ENCODE peak calls at places on chromosomes 12 and 14, in four cellular contexts. H is K562, P is endothelial cell of umbilical vein, Q is GM12878. O is an unnamed sample.

GRCh38 chr12:112087055-112087850 is 21.3 kb downstream of the NAA25 start:
- DNase-seq in H (no peak), P (no peak), Q (no peak), O (no peak)

GRCh38 chr14:20836668-20837338 is 34.2 kb upstream of the RNASE1 start:
- DNase-seq in H (no peak), P (peak), Q (no peak), O (peak)

GRCh38 chr12:48980389-48980952 is 2.3 kb downstream of the WNT1 start:
- DNase-seq in H (peak), P (no peak), Q (no peak), O (no peak)

GRCh38 chr14:30357791-30358190 is 201.2 kb upstream of the G2E3 start:
- DNase-seq in H (no peak), P (no peak), Q (no peak), O (no peak)

GRCh38 chr14:68325267-68325807 is 467.5 kb downstream of the ZFP36L1 start:
- DNase-seq in H (no peak), P (no peak), Q (no peak), O (no peak)

GRCh38 chr14:65478596-65478995 is 66.1 kb downstream of the FUT8 start:
- DNase-seq in H (no peak), P (peak), Q (no peak), O (peak)

GRCh38 chr12:113831016-113831415 is 135.1 kb downstream of the RBM19 start:
- DNase-seq in H (no peak), P (peak), Q (no peak), O (peak)

GRCh38 chr12:48026081-48026827 is 22.0 kb upstream of the COL2A1 start:
- DNase-seq in H (no peak), P (no peak), Q (no peak), O (no peak)

GRCh38 chr12:53963434-53964314 is 9.0 kb downstream of the HOXC12 start:
- DNase-seq in H (peak), P (no peak), Q (no peak), O (no peak)

GRCh38 chr14:93269341-93270068 is 62.4 kb downstream of the UBR7 start:
- DNase-seq in H (peak), P (no peak), Q (no peak), O (peak)

GRCh38 chr14:27427796-27428195 is 830.0 kb upstream of the NOVA1 start:
- DNase-seq in H (no peak), P (peak), Q (no peak), O (no peak)

GRCh38 chr12:68119724-68120211 is 39.8 kb downstream of the IFNG start:
- DNase-seq in H (no peak), P (no peak), Q (peak), O (no peak)

GRCh38 chr14:106843951-106844483 is 1317.6 kb downstream of the TMEM121 start:
- DNase-seq in H (no peak), P (no peak), Q (no peak), O (no peak)

GRCh38 chr12:28699029-28699428 is 450.0 kb upstream of the FAR2 start:
- DNase-seq in H (no peak), P (no peak), Q (no peak), O (no peak)

GRCh38 chr12:67826946-67827719 is 162.1 kb upstream of the IFNG-AS1 start:
- DNase-seq in H (no peak), P (no peak), Q (no peak), O (peak)

GRCh38 chr12:94805749-94806148 is 155.4 kb upstream of the TMCC3 start:
- DNase-seq in H (no peak), P (peak), Q (no peak), O (peak)

GRCh38 chr12:80045594-80045993 is 53.7 kb upstream of the OTOGL start:
- DNase-seq in H (no peak), P (no peak), Q (no peak), O (peak)

GRCh38 chr12:120140603-120141002 is 24.1 kb upstream of the RAB35 start:
- DNase-seq in H (no peak), P (no peak), Q (no peak), O (peak)

GRCh38 chr12:4910502-4911315 is 1.0 kb downstream of the KCNA1 start:
- DNase-seq in H (no peak), P (no peak), Q (no peak), O (no peak)

GRCh38 chr14:104376202-104377140 is 203.1 kb upstream of the C14orf180 start:
- DNase-seq in H (no peak), P (no peak), Q (no peak), O (no peak)

GRCh38 chr14:68715032-68715924 is 77.6 kb downstream of the ZFP36L1 start:
- DNase-seq in H (no peak), P (peak), Q (no peak), O (peak)

GRCh38 chr12:120542166-120542565 is 8.0 kb downstream of the RNF10 start:
- DNase-seq in H (no peak), P (no peak), Q (no peak), O (no peak)

GRCh38 chr12:52949413-52950331 is 754 bp downstream of the KRT18 start:
- DNase-seq in H (peak), P (peak), Q (no peak), O (peak)

GRCh38 chr12:112367986-112368385 is 14.2 kb downstream of the HECTD4 start:
- DNase-seq in H (no peak), P (no peak), Q (no peak), O (no peak)

GRCh38 chr14:43528321-43528720 is 978.8 kb downstream of the FSCB start:
- DNase-seq in H (no peak), P (no peak), Q (no peak), O (no peak)

GRCh38 chr12:49478949-49479664 is 59.7 kb upstream of the KCNH3 start:
- DNase-seq in H (no peak), P (no peak), Q (no peak), O (no peak)

GRCh38 chr12:45612044-45612794 is 117.3 kb upstream of the ARID2 start:
- DNase-seq in H (no peak), P (peak), Q (no peak), O (peak)

GRCh38 chr14:98249476-98249875 is 1022.5 kb downstream of the BCL11B start:
- DNase-seq in H (no peak), P (no peak), Q (no peak), O (no peak)

GRCh38 chr14:91216731-91217226 is 27.7 kb downstream of the GPR68 start:
- DNase-seq in H (no peak), P (no peak), Q (no peak), O (no peak)

GRCh38 chr12:91877461-91878230 is 268.0 kb downstream of the BTG1 start:
- DNase-seq in H (no peak), P (no peak), Q (no peak), O (no peak)

GRCh38 chr12:116368196-116369194 is 91.0 kb upstream of the MED13L start:
- DNase-seq in H (no peak), P (no peak), Q (no peak), O (no peak)

GRCh38 chr12:93079271-93079670 is 150.2 kb upstream of the EEA1 start:
- DNase-seq in H (no peak), P (no peak), Q (no peak), O (no peak)

GRCh38 chr12:1830981-1831930 is 10.9 kb downstream of the LRTM2 start:
- DNase-seq in H (peak), P (peak), Q (no peak), O (peak)

GRCh38 chr14:34262511-34262910 is 199.5 kb downstream of the SPTSSA start:
- DNase-seq in H (no peak), P (no peak), Q (no peak), O (no peak)

GRCh38 chr12:95548539-95549391 is 2.5 kb downstream of the USP44 start:
- DNase-seq in H (peak), P (peak), Q (no peak), O (peak)

GRCh38 chr12:131457331-131458047 is 253.4 kb upstream of the SFSWAP start:
- DNase-seq in H (no peak), P (no peak), Q (no peak), O (no peak)

GRCh38 chr12:24596768-24597388 is 352.0 kb downstream of the BCAT1 start:
- DNase-seq in H (peak), P (peak), Q (no peak), O (peak)

GRCh38 chr14:29838752-29839151 is 88.9 kb downstream of the PRKD1 start:
- DNase-seq in H (no peak), P (no peak), Q (no peak), O (no peak)

GRCh38 chr12:53236443-53237111 is 4.6 kb upstream of the RARG start:
- DNase-seq in H (no peak), P (no peak), Q (no peak), O (no peak)

GRCh38 chr12:130603566-130603965 is 112.5 kb downstream of the RIMBP2 start:
- DNase-seq in H (no peak), P (no peak), Q (no peak), O (no peak)

GRCh38 chr14:47948981-47949380 is 273.6 kb upstream of the MDGA2 start:
- DNase-seq in H (no peak), P (no peak), Q (no peak), O (no peak)
- TF ChIP-seq FOS in H (no peak), P (no peak), Q (no peak), O (no peak)

GRCh38 chr12:11768233-11768965 is 118.9 kb downstream of the ETV6 start:
- DNase-seq in H (no peak), P (no peak), Q (no peak), O (no peak)
- H3K4me2 ChIP-seq in H (no peak), P (no peak), Q (peak), O (no peak)

DNA sequence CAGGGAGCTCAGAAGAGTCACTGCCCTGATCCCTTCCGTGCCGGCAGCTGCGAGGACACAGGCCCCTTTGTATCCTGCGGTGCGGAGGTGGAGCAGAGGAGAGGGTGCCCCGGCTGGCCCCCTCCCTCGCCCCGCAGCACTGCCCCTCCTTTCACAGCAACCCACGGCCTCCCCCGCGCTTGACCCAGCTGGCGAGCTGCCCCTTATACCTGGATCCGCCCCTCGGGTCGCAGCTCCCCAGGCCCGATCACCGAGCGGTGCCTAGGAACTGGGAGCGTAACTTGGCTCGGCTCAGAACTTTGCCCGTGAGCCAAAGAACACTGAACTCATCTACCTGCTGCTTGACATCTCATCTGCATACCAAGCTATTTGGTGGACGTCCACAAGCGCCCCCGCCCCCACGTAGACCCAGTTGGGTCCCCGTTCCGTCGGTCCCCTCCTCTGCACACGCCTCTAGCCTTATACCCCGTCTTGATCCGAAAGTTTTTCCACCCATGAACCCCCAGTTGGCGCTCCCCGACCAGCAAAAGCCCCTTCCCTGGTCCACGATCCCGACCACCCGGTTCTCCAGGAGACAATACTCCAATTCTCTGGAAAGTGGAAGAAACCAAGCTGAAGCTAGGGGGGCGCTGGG is 697 bp upstream of the DNAJC14 start:
- DNase-seq in H (peak), P (peak), Q (no peak), O (no peak)
- TF ChIP-seq FOS in H (no peak), P (no peak), Q (no peak), O (no peak)

GRCh38 chr12:63885401-63885800 is 40.9 kb downstream of the SRGAP1 start:
- DNase-seq in H (no peak), P (no peak), Q (no peak), O (no peak)

GRCh38 chr12:63893170-63893569 is 48.7 kb downstream of the SRGAP1 start:
- DNase-seq in H (no peak), P (no peak), Q (no peak), O (no peak)

GRCh38 chr12:63894132-63894531 is 49.6 kb downstream of the SRGAP1 start:
- DNase-seq in H (no peak), P (no peak), Q (no peak), O (no peak)

GRCh38 chr12:63889236-63889635 is 44.7 kb downstream of the SRGAP1 start:
- DNase-seq in H (no peak), P (no peak), Q (no peak), O (peak)

DNA sequence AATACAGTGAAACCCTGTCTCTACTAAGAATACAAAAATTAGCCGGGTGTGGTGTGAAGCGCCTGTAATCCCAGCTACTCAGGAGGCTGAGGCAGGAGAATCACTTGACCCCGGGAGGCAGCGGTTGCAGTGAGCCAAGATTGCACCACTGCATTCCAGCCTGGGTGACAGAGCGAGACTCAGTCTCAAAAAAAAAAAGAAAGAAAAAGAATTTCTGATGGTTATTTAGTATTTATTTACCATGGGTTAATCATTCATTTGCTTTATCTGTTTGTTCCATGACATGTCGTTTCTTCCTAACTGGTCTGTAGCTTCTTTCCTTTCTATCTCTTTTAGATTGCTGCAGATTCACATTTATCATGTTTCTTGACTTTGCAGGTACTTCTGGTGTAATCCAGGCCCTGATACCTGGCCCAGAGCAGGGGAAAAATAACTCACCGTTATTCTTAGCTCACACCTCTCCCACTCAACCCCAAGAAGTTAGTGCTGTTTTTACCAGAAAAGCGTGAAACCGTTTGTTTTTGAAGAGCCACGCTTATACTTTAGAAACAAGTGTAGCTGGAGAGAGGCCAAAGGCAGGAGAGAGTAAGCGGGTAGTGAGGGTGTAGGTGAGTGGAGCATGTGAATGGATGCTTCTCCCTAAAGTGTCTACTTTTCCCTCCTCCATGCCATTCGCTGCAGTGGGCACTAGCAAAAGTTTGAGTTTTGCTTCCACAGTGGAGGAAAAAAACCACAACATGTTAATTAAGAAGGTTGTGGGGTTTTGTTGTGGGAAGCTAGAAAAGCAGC is 45.4 kb downstream of the SRGAP1 start:
- DNase-seq in H (no peak), P (no peak), Q (no peak), O (no peak)
- H3K4me2 ChIP-seq in H (no peak), P (no peak), Q (no peak), O (no peak)

GRCh38 chr12:57770734-57771133 is 1.2 kb downstream of the METTL1 start:
- DNase-seq in H (no peak), P (no peak), Q (no peak), O (no peak)
- TF ChIP-seq FOS in H (no peak), P (no peak), Q (no peak), O (no peak)

DNA sequence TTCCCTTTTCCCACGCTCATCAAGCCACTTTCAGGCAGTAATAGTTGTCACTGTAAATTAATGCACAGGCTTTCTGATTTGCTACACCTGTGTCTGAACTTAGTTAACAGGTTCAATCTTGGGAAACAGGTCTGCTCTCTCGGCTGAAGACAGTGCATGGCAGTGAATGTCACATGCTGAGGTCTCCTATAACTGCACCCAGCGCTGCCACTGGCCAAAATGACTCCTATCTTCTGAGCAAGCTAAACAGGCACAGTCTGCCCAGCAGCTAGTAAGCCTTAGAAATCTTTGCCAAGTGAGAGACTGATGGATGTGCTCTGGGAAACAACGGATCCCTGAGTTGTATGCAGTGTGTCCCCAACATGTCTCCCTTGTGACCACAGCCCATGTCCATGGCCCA is 25.2 kb upstream of the FOXN3 start:
- DNase-seq in H (no peak), P (no peak), Q (no peak), O (no peak)
- H3K4me2 ChIP-seq in H (no peak), P (no peak), Q (no peak), O (no peak)

O was measured in IMR-90.